ENCODE peak calls at places on chromosomes 4 and X, in eight cellular contexts. One of them, this sample, is unnamed.

GRCh38 chr4:1991596-1992434 is 17.0 kb downstream of the NELFA start:
- DNase-seq in lower lobe of right lung: no peak
- DNase-seq in CD4-positive, alpha-beta T cell: no peak
- DNase-seq in hepatocyte: no peak
- DNase-seq in upper lobe of right lung: peak
- DNase-seq in naive thymus-derived CD4-positive, alpha-beta T cell: no peak
- DNase-seq in substantia nigra: no peak
- DNase-seq in heart left ventricle: no peak
- DNase-seq in this sample: peak

GRCh38 chr4:56976878-56977320 is 507 bp downstream of the NOA1 start:
- DNase-seq in heart left ventricle: no peak
- DNase-seq in CD4-positive, alpha-beta T cell: peak
- DNase-seq in hepatocyte: peak
- DNase-seq in substantia nigra: peak
- DNase-seq in upper lobe of right lung: peak
- DNase-seq in naive thymus-derived CD4-positive, alpha-beta T cell: peak
- DNase-seq in lower lobe of right lung: peak
- DNase-seq in this sample: no peak

GRCh38 chrX:156002517-156002916 is 5.0 kb downstream of the IL9R start:
- DNase-seq in upper lobe of right lung: no peak
- DNase-seq in CD4-positive, alpha-beta T cell: no peak
- DNase-seq in lower lobe of right lung: no peak
- DNase-seq in naive thymus-derived CD4-positive, alpha-beta T cell: no peak
- DNase-seq in substantia nigra: no peak
- DNase-seq in hepatocyte: no peak
- DNase-seq in heart left ventricle: no peak
- DNase-seq in this sample: no peak

GRCh38 chrX:22234380-22234779 is 38.3 kb upstream of the CBLL2 start:
- DNase-seq in lower lobe of right lung: no peak
- DNase-seq in hepatocyte: no peak
- DNase-seq in CD4-positive, alpha-beta T cell: no peak
- DNase-seq in upper lobe of right lung: no peak
- DNase-seq in heart left ventricle: no peak
- DNase-seq in substantia nigra: no peak
- DNase-seq in naive thymus-derived CD4-positive, alpha-beta T cell: no peak
- DNase-seq in this sample: no peak

GRCh38 chr4:142085631-142086292 is 449.4 kb downstream of the IL15 start:
- DNase-seq in lower lobe of right lung: no peak
- DNase-seq in substantia nigra: no peak
- DNase-seq in CD4-positive, alpha-beta T cell: no peak
- DNase-seq in heart left ventricle: no peak
- DNase-seq in hepatocyte: no peak
- DNase-seq in upper lobe of right lung: no peak
- DNase-seq in naive thymus-derived CD4-positive, alpha-beta T cell: no peak
- DNase-seq in this sample: no peak

GRCh38 chr4:15479089-15479912 is 9.6 kb downstream of the CC2D2A start:
- DNase-seq in upper lobe of right lung: peak
- DNase-seq in hepatocyte: peak
- DNase-seq in naive thymus-derived CD4-positive, alpha-beta T cell: no peak
- DNase-seq in lower lobe of right lung: peak
- DNase-seq in substantia nigra: peak
- DNase-seq in heart left ventricle: peak
- DNase-seq in CD4-positive, alpha-beta T cell: no peak
- DNase-seq in this sample: no peak

GRCh38 chr4:73612032-73612431 is 8.2 kb downstream of the RASSF6 start:
- DNase-seq in naive thymus-derived CD4-positive, alpha-beta T cell: no peak
- DNase-seq in substantia nigra: no peak
- DNase-seq in upper lobe of right lung: no peak
- DNase-seq in lower lobe of right lung: no peak
- DNase-seq in heart left ventricle: no peak
- DNase-seq in hepatocyte: no peak
- DNase-seq in CD4-positive, alpha-beta T cell: no peak
- DNase-seq in this sample: no peak

GRCh38 chr4:151641167-151641566 is 119.6 kb downstream of the GATB start:
- DNase-seq in CD4-positive, alpha-beta T cell: no peak
- DNase-seq in heart left ventricle: no peak
- DNase-seq in substantia nigra: no peak
- DNase-seq in lower lobe of right lung: no peak
- DNase-seq in hepatocyte: no peak
- DNase-seq in naive thymus-derived CD4-positive, alpha-beta T cell: no peak
- DNase-seq in upper lobe of right lung: no peak
- DNase-seq in this sample: no peak

GRCh38 chr4:71206763-71207162 is 132.1 kb upstream of the SLC4A4 start:
- DNase-seq in CD4-positive, alpha-beta T cell: no peak
- DNase-seq in lower lobe of right lung: no peak
- DNase-seq in heart left ventricle: no peak
- DNase-seq in substantia nigra: no peak
- DNase-seq in naive thymus-derived CD4-positive, alpha-beta T cell: no peak
- DNase-seq in upper lobe of right lung: no peak
- DNase-seq in hepatocyte: no peak
- DNase-seq in this sample: no peak

GRCh38 chr4:87580057-87580456 is 28.3 kb upstream of the DSPP start:
- DNase-seq in upper lobe of right lung: no peak
- DNase-seq in CD4-positive, alpha-beta T cell: no peak
- DNase-seq in hepatocyte: no peak
- DNase-seq in lower lobe of right lung: no peak
- DNase-seq in heart left ventricle: no peak
- DNase-seq in naive thymus-derived CD4-positive, alpha-beta T cell: no peak
- DNase-seq in substantia nigra: no peak
- DNase-seq in this sample: no peak
- H3K27ac ChIP-seq in upper lobe of right lung: no peak
- H3K27ac ChIP-seq in CD4-positive, alpha-beta T cell: no peak
- H3K27ac ChIP-seq in hepatocyte: no peak
- H3K27ac ChIP-seq in lower lobe of right lung: no peak
- H3K27ac ChIP-seq in heart left ventricle: no peak
- H3K27ac ChIP-seq in naive thymus-derived CD4-positive, alpha-beta T cell: no peak
- H3K27ac ChIP-seq in substantia nigra: no peak
- H3K27ac ChIP-seq in this sample: no peak

DNA sequence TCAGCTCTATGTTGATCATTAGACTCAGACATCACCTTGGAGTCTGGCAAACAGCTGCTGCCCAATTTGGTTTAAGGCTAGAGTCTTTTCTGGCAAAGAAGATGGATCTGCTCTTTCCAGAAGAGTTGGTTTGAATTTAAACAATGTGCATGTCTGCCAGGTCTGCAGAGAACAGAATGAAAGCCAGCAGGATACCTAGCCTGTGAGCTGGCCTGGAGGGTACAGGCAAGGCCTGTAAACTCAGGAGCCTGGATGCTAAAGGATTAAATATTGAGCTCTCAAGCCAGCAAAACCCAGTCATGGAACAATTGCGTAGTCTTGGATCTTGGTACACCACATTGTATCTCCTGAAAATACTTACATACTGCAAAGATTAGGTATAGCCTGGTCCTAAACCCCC is 15.6 kb upstream of the PDLIM3 start:
- DNase-seq in heart left ventricle: no peak
- DNase-seq in lower lobe of right lung: no peak
- DNase-seq in substantia nigra: no peak
- DNase-seq in upper lobe of right lung: no peak
- DNase-seq in hepatocyte: no peak
- DNase-seq in naive thymus-derived CD4-positive, alpha-beta T cell: no peak
- DNase-seq in CD4-positive, alpha-beta T cell: no peak
- DNase-seq in this sample: no peak
- H3K27ac ChIP-seq in heart left ventricle: no peak
- H3K27ac ChIP-seq in lower lobe of right lung: no peak
- H3K27ac ChIP-seq in substantia nigra: no peak
- H3K27ac ChIP-seq in upper lobe of right lung: no peak
- H3K27ac ChIP-seq in hepatocyte: no peak
- H3K27ac ChIP-seq in naive thymus-derived CD4-positive, alpha-beta T cell: no peak
- H3K27ac ChIP-seq in CD4-positive, alpha-beta T cell: no peak
- H3K27ac ChIP-seq in this sample: no peak

GRCh38 chr4:37685726-37686372 is 327 bp downstream of the RELL1 start:
- DNase-seq in naive thymus-derived CD4-positive, alpha-beta T cell: peak
- DNase-seq in substantia nigra: no peak
- DNase-seq in lower lobe of right lung: no peak
- DNase-seq in upper lobe of right lung: peak
- DNase-seq in CD4-positive, alpha-beta T cell: peak
- DNase-seq in heart left ventricle: peak
- DNase-seq in hepatocyte: peak
- DNase-seq in this sample: peak

GRCh38 chr4:37687175-37687525 is 974 bp upstream of the RELL1 start:
- DNase-seq in lower lobe of right lung: no peak
- DNase-seq in substantia nigra: no peak
- DNase-seq in CD4-positive, alpha-beta T cell: no peak
- DNase-seq in upper lobe of right lung: no peak
- DNase-seq in heart left ventricle: no peak
- DNase-seq in hepatocyte: no peak
- DNase-seq in naive thymus-derived CD4-positive, alpha-beta T cell: no peak
- DNase-seq in this sample: no peak

GRCh38 chr4:37685211-37685725 is 908 bp downstream of the RELL1 start:
- DNase-seq in upper lobe of right lung: no peak
- DNase-seq in CD4-positive, alpha-beta T cell: no peak
- DNase-seq in heart left ventricle: no peak
- DNase-seq in hepatocyte: peak
- DNase-seq in naive thymus-derived CD4-positive, alpha-beta T cell: peak
- DNase-seq in lower lobe of right lung: no peak
- DNase-seq in substantia nigra: no peak
- DNase-seq in this sample: no peak

GRCh38 chr4:37687666-37688065 is 1.5 kb upstream of the RELL1 start:
- DNase-seq in heart left ventricle: no peak
- DNase-seq in CD4-positive, alpha-beta T cell: no peak
- DNase-seq in lower lobe of right lung: no peak
- DNase-seq in substantia nigra: no peak
- DNase-seq in hepatocyte: no peak
- DNase-seq in naive thymus-derived CD4-positive, alpha-beta T cell: no peak
- DNase-seq in upper lobe of right lung: no peak
- DNase-seq in this sample: no peak

DNA sequence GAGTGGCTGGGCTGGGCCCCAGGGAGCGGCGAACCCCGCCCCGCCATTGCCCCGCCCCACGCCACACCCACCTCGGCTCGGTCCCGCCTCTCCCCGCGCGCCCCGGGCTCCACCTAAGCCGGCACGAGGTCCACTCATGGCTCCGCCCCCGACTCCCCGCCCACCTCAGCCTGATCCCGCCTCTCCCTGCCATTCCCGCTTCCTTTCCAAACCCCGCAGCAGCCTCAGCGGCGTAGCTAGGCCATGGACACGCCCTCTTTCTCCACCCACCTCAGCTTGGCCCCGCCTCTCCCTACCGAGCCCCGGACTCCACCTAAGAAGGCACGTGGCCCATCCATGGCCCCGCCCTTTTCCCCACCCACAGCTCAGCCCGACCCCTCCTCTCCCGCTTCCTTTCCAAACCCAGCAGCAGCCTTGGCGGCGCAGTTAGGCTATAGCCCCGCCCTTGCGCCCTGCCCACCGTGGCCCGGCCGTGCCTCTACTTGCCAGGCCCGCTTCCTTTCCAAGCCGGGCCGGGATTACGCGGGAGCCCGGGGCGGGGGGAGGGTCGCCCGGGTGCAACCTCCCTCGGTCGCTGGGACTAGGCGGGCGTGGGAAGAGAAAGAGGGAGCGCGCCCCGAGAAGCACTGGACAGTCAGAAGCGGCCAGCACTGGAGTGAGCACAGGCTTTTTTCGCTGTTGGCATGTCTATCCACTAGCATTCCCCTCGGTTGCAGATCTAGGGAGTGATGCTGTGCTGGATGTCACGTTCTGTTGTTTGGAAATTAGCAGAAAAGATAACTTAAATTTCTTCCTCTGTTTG is at the start of gene RELL1:
- DNase-seq in substantia nigra: peak
- DNase-seq in heart left ventricle: peak
- DNase-seq in naive thymus-derived CD4-positive, alpha-beta T cell: peak
- DNase-seq in hepatocyte: peak
- DNase-seq in lower lobe of right lung: peak
- DNase-seq in CD4-positive, alpha-beta T cell: peak
- DNase-seq in upper lobe of right lung: peak
- DNase-seq in this sample: peak
- H3K27ac ChIP-seq in substantia nigra: peak
- H3K27ac ChIP-seq in heart left ventricle: peak
- H3K27ac ChIP-seq in naive thymus-derived CD4-positive, alpha-beta T cell: peak
- H3K27ac ChIP-seq in hepatocyte: peak
- H3K27ac ChIP-seq in lower lobe of right lung: peak
- H3K27ac ChIP-seq in CD4-positive, alpha-beta T cell: peak
- H3K27ac ChIP-seq in upper lobe of right lung: peak
- H3K27ac ChIP-seq in this sample: peak

GRCh38 chr4:61561028-61561427 is 360.9 kb downstream of the ADGRL3 start:
- DNase-seq in upper lobe of right lung: no peak
- DNase-seq in hepatocyte: no peak
- DNase-seq in substantia nigra: no peak
- DNase-seq in lower lobe of right lung: no peak
- DNase-seq in naive thymus-derived CD4-positive, alpha-beta T cell: no peak
- DNase-seq in CD4-positive, alpha-beta T cell: no peak
- DNase-seq in heart left ventricle: no peak
- DNase-seq in this sample: no peak

GRCh38 chr4:61556277-61556676 is 356.2 kb downstream of the ADGRL3 start:
- DNase-seq in naive thymus-derived CD4-positive, alpha-beta T cell: no peak
- DNase-seq in upper lobe of right lung: no peak
- DNase-seq in CD4-positive, alpha-beta T cell: no peak
- DNase-seq in heart left ventricle: no peak
- DNase-seq in substantia nigra: no peak
- DNase-seq in hepatocyte: peak
- DNase-seq in lower lobe of right lung: no peak
- DNase-seq in this sample: no peak

GRCh38 chr4:61553562-61554125 is 353.5 kb downstream of the ADGRL3 start:
- DNase-seq in lower lobe of right lung: no peak
- DNase-seq in hepatocyte: no peak
- DNase-seq in heart left ventricle: no peak
- DNase-seq in upper lobe of right lung: no peak
- DNase-seq in naive thymus-derived CD4-positive, alpha-beta T cell: no peak
- DNase-seq in substantia nigra: no peak
- DNase-seq in CD4-positive, alpha-beta T cell: no peak
- DNase-seq in this sample: no peak

DNA sequence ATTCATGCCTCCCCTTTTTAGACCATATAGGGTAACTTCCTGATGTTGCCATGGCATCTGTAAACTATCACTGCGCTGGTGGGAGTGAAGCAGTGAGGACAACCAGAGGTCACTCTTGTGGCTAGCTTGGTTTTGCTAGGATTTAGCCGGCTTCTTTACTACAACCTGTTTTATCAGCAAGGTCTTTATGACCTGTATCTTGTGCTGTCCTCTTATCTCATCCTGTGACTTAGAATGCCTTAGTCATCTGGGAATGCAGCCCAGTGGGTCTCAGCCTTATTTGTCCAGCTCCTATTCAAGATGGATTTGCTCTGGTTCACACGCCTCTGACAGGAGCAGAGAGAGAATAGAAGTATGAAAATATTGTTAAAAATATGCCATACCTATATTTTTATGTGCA is 355.7 kb downstream of the ADGRL3 start:
- DNase-seq in CD4-positive, alpha-beta T cell: no peak
- DNase-seq in substantia nigra: no peak
- DNase-seq in hepatocyte: peak
- DNase-seq in upper lobe of right lung: no peak
- DNase-seq in lower lobe of right lung: no peak
- DNase-seq in naive thymus-derived CD4-positive, alpha-beta T cell: no peak
- DNase-seq in heart left ventricle: peak
- DNase-seq in this sample: no peak
- H3K27ac ChIP-seq in CD4-positive, alpha-beta T cell: no peak
- H3K27ac ChIP-seq in substantia nigra: no peak
- H3K27ac ChIP-seq in hepatocyte: peak
- H3K27ac ChIP-seq in upper lobe of right lung: no peak
- H3K27ac ChIP-seq in lower lobe of right lung: no peak
- H3K27ac ChIP-seq in naive thymus-derived CD4-positive, alpha-beta T cell: no peak
- H3K27ac ChIP-seq in heart left ventricle: peak
- H3K27ac ChIP-seq in this sample: no peak

GRCh38 chrX:30593435-30594200 is 16.1 kb upstream of the TASL start:
- DNase-seq in hepatocyte: no peak
- DNase-seq in naive thymus-derived CD4-positive, alpha-beta T cell: no peak
- DNase-seq in substantia nigra: no peak
- DNase-seq in heart left ventricle: no peak
- DNase-seq in lower lobe of right lung: no peak
- DNase-seq in upper lobe of right lung: no peak
- DNase-seq in CD4-positive, alpha-beta T cell: no peak
- DNase-seq in this sample: no peak
- H3K27ac ChIP-seq in hepatocyte: no peak
- H3K27ac ChIP-seq in naive thymus-derived CD4-positive, alpha-beta T cell: no peak
- H3K27ac ChIP-seq in substantia nigra: no peak
- H3K27ac ChIP-seq in heart left ventricle: peak
- H3K27ac ChIP-seq in lower lobe of right lung: peak
- H3K27ac ChIP-seq in upper lobe of right lung: no peak
- H3K27ac ChIP-seq in CD4-positive, alpha-beta T cell: no peak
- H3K27ac ChIP-seq in this sample: no peak

GRCh38 chr4:146407669-146408084 is 114.1 kb downstream of the SLC10A7 start:
- DNase-seq in lower lobe of right lung: no peak
- DNase-seq in naive thymus-derived CD4-positive, alpha-beta T cell: no peak
- DNase-seq in upper lobe of right lung: no peak
- DNase-seq in heart left ventricle: no peak
- DNase-seq in substantia nigra: no peak
- DNase-seq in CD4-positive, alpha-beta T cell: no peak
- DNase-seq in hepatocyte: no peak
- DNase-seq in this sample: no peak
- H3K27ac ChIP-seq in lower lobe of right lung: no peak
- H3K27ac ChIP-seq in naive thymus-derived CD4-positive, alpha-beta T cell: no peak
- H3K27ac ChIP-seq in upper lobe of right lung: no peak
- H3K27ac ChIP-seq in heart left ventricle: peak
- H3K27ac ChIP-seq in substantia nigra: no peak
- H3K27ac ChIP-seq in CD4-positive, alpha-beta T cell: no peak
- H3K27ac ChIP-seq in hepatocyte: no peak
- H3K27ac ChIP-seq in this sample: no peak

This sample was measured in psoas muscle.